ENCODE peak calls at places on chromosome X, in five cellular contexts. One of them, this sample, is unnamed.

GRCh38 chrX:69243276-69243675 is 78.0 kb upstream of the PJA1 start:
- DNase-seq in CD8-positive, alpha-beta memory T cell: no peak
- DNase-seq in IMR-90: no peak
- DNase-seq in BE2C: no peak
- DNase-seq in mesenchymal stem cell: no peak
- DNase-seq in this sample: no peak

GRCh38 chrX:65488496-65488895 is 46.1 kb downstream of the LAS1L start:
- DNase-seq in IMR-90: peak; percentile 17
- DNase-seq in mesenchymal stem cell: peak; percentile 35
- DNase-seq in CD8-positive, alpha-beta memory T cell: no peak
- DNase-seq in BE2C: no peak
- DNase-seq in this sample: no peak

GRCh38 chrX:13597928-13598327 is 28.5 kb downstream of the EGFL6 start:
- DNase-seq in mesenchymal stem cell: peak; percentile 7
- DNase-seq in BE2C: no peak
- DNase-seq in CD8-positive, alpha-beta memory T cell: no peak
- DNase-seq in IMR-90: peak; percentile 6
- DNase-seq in this sample: no peak

GRCh38 chrX:21373637-21374162 is 518 bp upstream of the CNKSR2 start:
- DNase-seq in CD8-positive, alpha-beta memory T cell: no peak
- DNase-seq in IMR-90: no peak
- DNase-seq in BE2C: peak; percentile 29
- DNase-seq in mesenchymal stem cell: no peak
- DNase-seq in this sample: no peak

GRCh38 chrX:25012433-25012735 is 3.4 kb downstream of the ARX start:
- DNase-seq in BE2C: no peak
- DNase-seq in CD8-positive, alpha-beta memory T cell: no peak
- DNase-seq in mesenchymal stem cell: no peak
- DNase-seq in IMR-90: no peak
- DNase-seq in this sample: no peak

GRCh38 chrX:111100191-111100590 is 4.2 kb downstream of the PAK3 start:
- DNase-seq in IMR-90: peak; percentile 24
- DNase-seq in mesenchymal stem cell: peak; percentile 19
- DNase-seq in CD8-positive, alpha-beta memory T cell: peak; percentile 24
- DNase-seq in BE2C: peak; percentile 24
- DNase-seq in this sample: no peak

GRCh38 chrX:14354541-14354940 is 174.8 kb upstream of the GLRA2 start:
- DNase-seq in BE2C: no peak
- DNase-seq in mesenchymal stem cell: no peak
- DNase-seq in CD8-positive, alpha-beta memory T cell: no peak
- DNase-seq in IMR-90: peak; percentile 2
- DNase-seq in this sample: no peak

GRCh38 chrX:46665232-46666162 is 91.9 kb downstream of the CHST7 start:
- DNase-seq in BE2C: no peak
- DNase-seq in mesenchymal stem cell: no peak
- DNase-seq in CD8-positive, alpha-beta memory T cell: no peak
- DNase-seq in IMR-90: peak; percentile 17
- DNase-seq in this sample: no peak

GRCh38 chrX:74421181-74422028 is at the start of gene SLC16A2:
- DNase-seq in BE2C: peak; percentile 64
- DNase-seq in IMR-90: peak; percentile 79
- DNase-seq in mesenchymal stem cell: peak; percentile 89
- DNase-seq in CD8-positive, alpha-beta memory T cell: peak; percentile 10
- DNase-seq in this sample: no peak

GRCh38 chrX:106278951-106279350 is 110.8 kb downstream of the PWWP3B start:
- DNase-seq in BE2C: no peak
- DNase-seq in mesenchymal stem cell: no peak
- DNase-seq in CD8-positive, alpha-beta memory T cell: no peak
- DNase-seq in IMR-90: no peak
- DNase-seq in this sample: no peak

GRCh38 chrX:123361371-123361770 is 177.3 kb downstream of the GRIA3 start:
- DNase-seq in mesenchymal stem cell: no peak
- DNase-seq in IMR-90: no peak
- DNase-seq in CD8-positive, alpha-beta memory T cell: no peak
- DNase-seq in BE2C: no peak
- DNase-seq in this sample: no peak

GRCh38 chrX:17038277-17038676 is 91.8 kb downstream of the REPS2 start:
- DNase-seq in BE2C: no peak
- DNase-seq in IMR-90: no peak
- DNase-seq in mesenchymal stem cell: no peak
- DNase-seq in CD8-positive, alpha-beta memory T cell: no peak
- DNase-seq in this sample: no peak

GRCh38 chrX:24428518-24428917 is 36.6 kb upstream of the PDK3 start:
- DNase-seq in mesenchymal stem cell: no peak
- DNase-seq in CD8-positive, alpha-beta memory T cell: no peak
- DNase-seq in IMR-90: no peak
- DNase-seq in BE2C: no peak
- DNase-seq in this sample: no peak

GRCh38 chrX:20418379-20418778 is 151.7 kb upstream of the RPS6KA3 start:
- DNase-seq in IMR-90: no peak
- DNase-seq in mesenchymal stem cell: no peak
- DNase-seq in BE2C: no peak
- DNase-seq in CD8-positive, alpha-beta memory T cell: no peak
- DNase-seq in this sample: no peak

GRCh38 chrX:17692709-17693346 is 44.5 kb upstream of the SCML1 start:
- DNase-seq in IMR-90: peak; percentile 84
- DNase-seq in BE2C: peak; percentile 33
- DNase-seq in CD8-positive, alpha-beta memory T cell: no peak
- DNase-seq in mesenchymal stem cell: peak; percentile 4
- DNase-seq in this sample: no peak

GRCh38 chrX:133745361-133745760 is 240.0 kb downstream of the GPC3 start:
- DNase-seq in IMR-90: no peak
- DNase-seq in CD8-positive, alpha-beta memory T cell: peak; percentile 3
- DNase-seq in BE2C: no peak
- DNase-seq in mesenchymal stem cell: no peak
- DNase-seq in this sample: no peak

GRCh38 chrX:386239-386767 is 404 bp downstream of the PPP2R3B start:
- DNase-seq in mesenchymal stem cell: no peak
- DNase-seq in IMR-90: no peak
- DNase-seq in BE2C: no peak
- DNase-seq in CD8-positive, alpha-beta memory T cell: no peak
- DNase-seq in this sample: no peak

GRCh38 chrX:7055386-7056137 is 92.0 kb upstream of the STS start:
- DNase-seq in mesenchymal stem cell: no peak
- DNase-seq in BE2C: no peak
- DNase-seq in IMR-90: no peak
- DNase-seq in CD8-positive, alpha-beta memory T cell: no peak
- DNase-seq in this sample: no peak

GRCh38 chrX:18353931-18354368 is 538 bp downstream of the SCML2 start:
- DNase-seq in mesenchymal stem cell: no peak
- DNase-seq in IMR-90: no peak
- DNase-seq in CD8-positive, alpha-beta memory T cell: peak; percentile 13
- DNase-seq in BE2C: peak; percentile 38
- DNase-seq in this sample: no peak

GRCh38 chrX:72526534-72527508 is 45.8 kb downstream of the HDAC8 start:
- DNase-seq in BE2C: no peak
- DNase-seq in IMR-90: peak; percentile 21
- DNase-seq in mesenchymal stem cell: peak; percentile 70
- DNase-seq in CD8-positive, alpha-beta memory T cell: no peak
- DNase-seq in this sample: no peak

GRCh38 chrX:46589977-46590723 is 16.6 kb downstream of the CHST7 start:
- DNase-seq in IMR-90: peak; percentile 62
- DNase-seq in BE2C: no peak
- DNase-seq in mesenchymal stem cell: no peak
- DNase-seq in CD8-positive, alpha-beta memory T cell: no peak
- DNase-seq in this sample: no peak

GRCh38 chrX:9431281-9431680 is 33.6 kb upstream of the TBL1X start:
- DNase-seq in CD8-positive, alpha-beta memory T cell: no peak
- DNase-seq in IMR-90: no peak
- DNase-seq in BE2C: no peak
- DNase-seq in mesenchymal stem cell: no peak
- DNase-seq in this sample: no peak

GRCh38 chrX:71532078-71532752 is 689 bp upstream of the OGT start:
- DNase-seq in CD8-positive, alpha-beta memory T cell: peak; percentile 75
- DNase-seq in IMR-90: peak; percentile 66
- DNase-seq in BE2C: no peak
- DNase-seq in mesenchymal stem cell: peak; percentile 83
- DNase-seq in this sample: no peak

GRCh38 chrX:8868906-8869305 is 67.7 kb upstream of the FAM9A start:
- DNase-seq in mesenchymal stem cell: peak; percentile 18
- DNase-seq in IMR-90: peak; percentile 46
- DNase-seq in BE2C: no peak
- DNase-seq in CD8-positive, alpha-beta memory T cell: no peak
- DNase-seq in this sample: no peak

GRCh38 chrX:66635360-66635759 is 3.5 kb downstream of the EDA2R start:
- DNase-seq in mesenchymal stem cell: peak; percentile 78
- DNase-seq in CD8-positive, alpha-beta memory T cell: no peak
- DNase-seq in BE2C: no peak
- DNase-seq in IMR-90: peak; percentile 86
- DNase-seq in this sample: no peak

GRCh38 chrX:18354369-18355329 is at the start of gene SCML2:
- DNase-seq in CD8-positive, alpha-beta memory T cell: peak; percentile 10
- DNase-seq in BE2C: peak; percentile 58
- DNase-seq in IMR-90: peak; percentile 21
- DNase-seq in mesenchymal stem cell: peak; percentile 33
- DNase-seq in this sample: no peak

GRCh38 chrX:17266171-17266570 is 108.8 kb upstream of the NHS start:
- DNase-seq in CD8-positive, alpha-beta memory T cell: no peak
- DNase-seq in IMR-90: no peak
- DNase-seq in mesenchymal stem cell: no peak
- DNase-seq in BE2C: no peak
- DNase-seq in this sample: no peak

GRCh38 chrX:139158256-139158655 is 372.3 kb upstream of the F9 start:
- DNase-seq in mesenchymal stem cell: no peak
- DNase-seq in BE2C: no peak
- DNase-seq in IMR-90: no peak
- DNase-seq in CD8-positive, alpha-beta memory T cell: no peak
- DNase-seq in this sample: no peak

GRCh38 chrX:154986826-154987575 is 35.5 kb downstream of the F8 start:
- DNase-seq in mesenchymal stem cell: no peak
- DNase-seq in CD8-positive, alpha-beta memory T cell: no peak
- DNase-seq in BE2C: no peak
- DNase-seq in IMR-90: no peak
- DNase-seq in this sample: no peak

GRCh38 chrX:7574325-7574724 is 268.6 kb upstream of the VCX start:
- DNase-seq in IMR-90: no peak
- DNase-seq in BE2C: no peak
- DNase-seq in CD8-positive, alpha-beta memory T cell: no peak
- DNase-seq in mesenchymal stem cell: peak; percentile 2
- DNase-seq in this sample: no peak

GRCh38 chrX:140500427-140500826 is 4.4 kb downstream of the SOX3 start:
- DNase-seq in BE2C: no peak
- DNase-seq in mesenchymal stem cell: no peak
- DNase-seq in CD8-positive, alpha-beta memory T cell: no peak
- DNase-seq in IMR-90: no peak
- DNase-seq in this sample: no peak

GRCh38 chrX:140503230-140503585 is 1.7 kb downstream of the SOX3 start:
- DNase-seq in IMR-90: no peak
- DNase-seq in mesenchymal stem cell: no peak
- DNase-seq in CD8-positive, alpha-beta memory T cell: no peak
- DNase-seq in BE2C: no peak
- DNase-seq in this sample: no peak

GRCh38 chrX:140501940-140502468 is 2.9 kb downstream of the SOX3 start:
- DNase-seq in IMR-90: no peak
- DNase-seq in BE2C: no peak
- DNase-seq in CD8-positive, alpha-beta memory T cell: no peak
- DNase-seq in mesenchymal stem cell: no peak
- DNase-seq in this sample: no peak

GRCh38 chrX:140502491-140503229 is 2.2 kb downstream of the SOX3 start:
- DNase-seq in IMR-90: no peak
- DNase-seq in CD8-positive, alpha-beta memory T cell: no peak
- DNase-seq in BE2C: no peak
- DNase-seq in mesenchymal stem cell: no peak
- DNase-seq in this sample: no peak

GRCh38 chrX:140501321-140501720 is 3.5 kb downstream of the SOX3 start:
- DNase-seq in IMR-90: no peak
- DNase-seq in mesenchymal stem cell: no peak
- DNase-seq in BE2C: no peak
- DNase-seq in CD8-positive, alpha-beta memory T cell: no peak
- DNase-seq in this sample: no peak
- H3K27me3 ChIP-seq in IMR-90: peaks cover 55% of the 10 kb centered on the region
- H3K27me3 ChIP-seq in mesenchymal stem cell: peaks cover 70% of the 10 kb centered on the region
- H3K27me3 ChIP-seq in BE2C: peaks cover 44% of the 10 kb centered on the region
- H3K27me3 ChIP-seq in CD8-positive, alpha-beta memory T cell: no peaks in the 10 kb centered on the region
- H3K27me3 ChIP-seq in this sample: peaks cover 32% of the 10 kb centered on the region

GRCh38 chrX:153957224-153957623 is 12.8 kb upstream of the RENBP start:
- DNase-seq in IMR-90: no peak
- DNase-seq in CD8-positive, alpha-beta memory T cell: no peak
- DNase-seq in BE2C: no peak
- DNase-seq in mesenchymal stem cell: no peak
- DNase-seq in this sample: no peak
- H3K36me3 ChIP-seq in IMR-90: peaks cover 85% of the 10 kb centered on the region
- H3K36me3 ChIP-seq in CD8-positive, alpha-beta memory T cell: peaks cover 20% of the 10 kb centered on the region
- H3K36me3 ChIP-seq in BE2C: peaks cover 99% of the 10 kb centered on the region
- H3K36me3 ChIP-seq in mesenchymal stem cell: peaks cover 98% of the 10 kb centered on the region
- H3K36me3 ChIP-seq in this sample: peaks cover 97% of the 10 kb centered on the region

GRCh38 chrX:38899650-38900049 is 98.4 kb downstream of the MID1IP1 start:
- DNase-seq in IMR-90: no peak
- DNase-seq in CD8-positive, alpha-beta memory T cell: no peak
- DNase-seq in BE2C: no peak
- DNase-seq in mesenchymal stem cell: no peak
- DNase-seq in this sample: no peak

GRCh38 chrX:38903093-38903492 is 101.8 kb downstream of the MID1IP1 start:
- DNase-seq in mesenchymal stem cell: no peak
- DNase-seq in BE2C: no peak
- DNase-seq in IMR-90: no peak
- DNase-seq in CD8-positive, alpha-beta memory T cell: no peak
- DNase-seq in this sample: no peak

GRCh38 chrX:38896724-38897298 is 95.6 kb downstream of the MID1IP1 start:
- DNase-seq in BE2C: no peak
- DNase-seq in mesenchymal stem cell: no peak
- DNase-seq in IMR-90: no peak
- DNase-seq in CD8-positive, alpha-beta memory T cell: no peak
- DNase-seq in this sample: no peak

GRCh38 chrX:38898261-38898660 is 97.0 kb downstream of the MID1IP1 start:
- DNase-seq in mesenchymal stem cell: no peak
- DNase-seq in CD8-positive, alpha-beta memory T cell: no peak
- DNase-seq in IMR-90: no peak
- DNase-seq in BE2C: no peak
- DNase-seq in this sample: no peak

GRCh38 chrX:38900719-38901118 is 99.5 kb downstream of the MID1IP1 start:
- DNase-seq in IMR-90: no peak
- DNase-seq in mesenchymal stem cell: no peak
- DNase-seq in BE2C: no peak
- DNase-seq in CD8-positive, alpha-beta memory T cell: no peak
- DNase-seq in this sample: no peak
- H3K4me3 ChIP-seq in IMR-90: no peak overlapping the region
- H3K4me3 ChIP-seq in mesenchymal stem cell: no peak overlapping the region
- H3K4me3 ChIP-seq in BE2C: no peak overlapping the region
- H3K4me3 ChIP-seq in CD8-positive, alpha-beta memory T cell: no peak overlapping the region
- H3K4me3 ChIP-seq in this sample: no peak overlapping the region

GRCh38 chrX:130285069-130285620 is 16.4 kb upstream of the ZNF280C start:
- DNase-seq in BE2C: peak; percentile 14
- DNase-seq in CD8-positive, alpha-beta memory T cell: no peak
- DNase-seq in mesenchymal stem cell: no peak
- DNase-seq in IMR-90: no peak
- DNase-seq in this sample: no peak

GRCh38 chrX:130285710-130286109 is 17.0 kb upstream of the ZNF280C start:
- DNase-seq in mesenchymal stem cell: no peak
- DNase-seq in BE2C: no peak
- DNase-seq in CD8-positive, alpha-beta memory T cell: no peak
- DNase-seq in IMR-90: no peak
- DNase-seq in this sample: no peak

GRCh38 chrX:130287071-130287770 is 18.5 kb upstream of the ZNF280C start:
- DNase-seq in mesenchymal stem cell: no peak
- DNase-seq in BE2C: no peak
- DNase-seq in IMR-90: no peak
- DNase-seq in CD8-positive, alpha-beta memory T cell: no peak
- DNase-seq in this sample: no peak

GRCh38 chrX:130280901-130281300 is 12.2 kb upstream of the ZNF280C start:
- DNase-seq in CD8-positive, alpha-beta memory T cell: no peak
- DNase-seq in mesenchymal stem cell: no peak
- DNase-seq in BE2C: no peak
- DNase-seq in IMR-90: no peak
- DNase-seq in this sample: no peak

GRCh38 chrX:130282151-130282550 is 13.5 kb upstream of the ZNF280C start:
- DNase-seq in BE2C: no peak
- DNase-seq in mesenchymal stem cell: no peak
- DNase-seq in CD8-positive, alpha-beta memory T cell: no peak
- DNase-seq in IMR-90: no peak
- DNase-seq in this sample: no peak
- H3K27me3 ChIP-seq in BE2C: no peaks in the 10 kb centered on the region
- H3K27me3 ChIP-seq in mesenchymal stem cell: peaks cover 29% of the 10 kb centered on the region
- H3K27me3 ChIP-seq in CD8-positive, alpha-beta memory T cell: no peaks in the 10 kb centered on the region
- H3K27me3 ChIP-seq in IMR-90: peaks cover 2% of the 10 kb centered on the region
- H3K27me3 ChIP-seq in this sample: no peaks in the 10 kb centered on the region

This sample was measured in esophagus squamous epithelium.